ENCODE peak calls at places on chromosomes 4 and X, in five cellular contexts. N is AG04450, Z is upper lobe of right lung, R is pancreas, E is left lung. J is an unnamed sample.

GRCh38 chr4:33411182-33411581 is 2691.0 kb downstream of the PCDH7 start:
- DNase-seq in N (no peak), Z (no peak), R (no peak), E (no peak), J (no peak)

GRCh38 chrX:69216911-69217310 is 51.7 kb upstream of the PJA1 start:
- DNase-seq in N (no peak), Z (peak; percentile 76), R (no peak), E (no peak), J (no peak)

GRCh38 chr4:76420901-76421581 is at the start of gene CCDC158:
- DNase-seq in N (no peak), Z (no peak), R (peak; percentile 53), E (peak; percentile 86), J (peak; percentile 30)

GRCh38 chr4:5357863-5358262 is 306.6 kb downstream of the STK32B start:
- DNase-seq in N (no peak), Z (no peak), R (no peak), E (no peak), J (no peak)

GRCh38 chrX:21193196-21193595 is 181.0 kb upstream of the CNKSR2 start:
- DNase-seq in N (no peak), Z (no peak), R (no peak), E (no peak), J (no peak)

GRCh38 chrX:46326161-46326560 is 219.1 kb downstream of the ZNF674 start:
- DNase-seq in N (no peak), Z (no peak), R (no peak), E (no peak), J (no peak)

GRCh38 chr4:179989975-179990374 is 2253.2 kb upstream of the TENM3 start:
- DNase-seq in N (no peak), Z (no peak), R (no peak), E (no peak), J (peak; percentile 34)

GRCh38 chr4:151415978-151416377 is 7.0 kb downstream of the FHIP1A start:
- DNase-seq in N (no peak), Z (no peak), R (no peak), E (no peak), J (no peak)

GRCh38 chr4:15455290-15455689 is 14.4 kb upstream of the CC2D2A start:
- DNase-seq in N (no peak), Z (no peak), R (no peak), E (no peak), J (no peak)

GRCh38 chr4:78372282-78372988 is 179.1 kb upstream of the ANXA3 start:
- DNase-seq in N (no peak), Z (no peak), R (no peak), E (no peak), J (no peak)

GRCh38 chr4:111639876-111640275 is 505.4 kb upstream of the FAM241A start:
- DNase-seq in N (no peak), Z (no peak), R (no peak), E (no peak), J (no peak)

GRCh38 chrX:81120936-81121351 is 80.8 kb downstream of the HMGN5 start:
- DNase-seq in N (no peak), Z (no peak), R (peak; percentile 26), E (no peak), J (no peak)

GRCh38 chrX:13868481-13869040 is 51.7 kb upstream of the GPM6B start:
- DNase-seq in N (no peak), Z (no peak), R (no peak), E (no peak), J (no peak)

GRCh38 chr4:48796191-48796926 is 16.3 kb upstream of the FRYL start:
- DNase-seq in N (no peak), Z (no peak), R (no peak), E (no peak), J (no peak)

GRCh38 chr4:89829470-89830138 is 7.4 kb downstream of the SNCA start:
- DNase-seq in N (no peak), Z (no peak), R (no peak), E (no peak), J (peak; percentile 32)

GRCh38 chrX:84221181-84221580 is 33.2 kb upstream of the RPS6KA6 start:
- DNase-seq in N (no peak), Z (no peak), R (no peak), E (no peak), J (no peak)

GRCh38 chr4:86367577-86367976 is 7.7 kb upstream of the MAPK10 start:
- DNase-seq in N (no peak), Z (no peak), R (no peak), E (no peak), J (no peak)

GRCh38 chr4:40486534-40486933 is 143.1 kb downstream of the RBM47 start:
- DNase-seq in N (no peak), Z (no peak), R (no peak), E (no peak), J (no peak)

GRCh38 chr4:184019667-184020665 is 114.9 kb downstream of the STOX2 start:
- DNase-seq in N (no peak), Z (no peak), R (no peak), E (no peak), J (no peak)

GRCh38 chrX:48891402-48892288 is 5.9 kb downstream of the TIMM17B start:
- DNase-seq in N (no peak), Z (peak; percentile 91), R (peak; percentile 89), E (peak; percentile 93), J (peak; percentile 77)

GRCh38 chr4:16858275-16858752 is 40.1 kb downstream of the LDB2 start:
- DNase-seq in N (peak; percentile 79), Z (no peak), R (no peak), E (no peak), J (no peak)

GRCh38 chr4:184111433-184111832 is 106.2 kb downstream of the ENPP6 start:
- DNase-seq in N (no peak), Z (no peak), R (no peak), E (no peak), J (no peak)

GRCh38 chrX:30653415-30654131 is at the start of gene GK:
- DNase-seq in N (no peak), Z (no peak), R (no peak), E (peak; percentile 81), J (peak; percentile 24)

GRCh38 chr4:86961605-86962295 is 26.9 kb downstream of the AFF1 start:
- DNase-seq in N (no peak), Z (no peak), R (no peak), E (no peak), J (peak; percentile 63)

GRCh38 chrX:148457279-148457678 is 43.1 kb upstream of the AFF2 start:
- DNase-seq in N (no peak), Z (no peak), R (no peak), E (no peak), J (no peak)

GRCh38 chr4:1471443-1472147 is 65.4 kb upstream of the NKX1-1 start:
- DNase-seq in N (no peak), Z (peak; percentile 57), R (no peak), E (no peak), J (no peak)

GRCh38 chrX:69027181-69028005 is 137.9 kb downstream of the PJA1 start:
- DNase-seq in N (peak; percentile 61), Z (no peak), R (no peak), E (no peak), J (peak; percentile 26)

GRCh38 chr4:87093443-87094123 is 126.8 kb downstream of the KLHL8 start:
- DNase-seq in N (no peak), Z (no peak), R (no peak), E (no peak), J (peak; percentile 65)

DNA sequence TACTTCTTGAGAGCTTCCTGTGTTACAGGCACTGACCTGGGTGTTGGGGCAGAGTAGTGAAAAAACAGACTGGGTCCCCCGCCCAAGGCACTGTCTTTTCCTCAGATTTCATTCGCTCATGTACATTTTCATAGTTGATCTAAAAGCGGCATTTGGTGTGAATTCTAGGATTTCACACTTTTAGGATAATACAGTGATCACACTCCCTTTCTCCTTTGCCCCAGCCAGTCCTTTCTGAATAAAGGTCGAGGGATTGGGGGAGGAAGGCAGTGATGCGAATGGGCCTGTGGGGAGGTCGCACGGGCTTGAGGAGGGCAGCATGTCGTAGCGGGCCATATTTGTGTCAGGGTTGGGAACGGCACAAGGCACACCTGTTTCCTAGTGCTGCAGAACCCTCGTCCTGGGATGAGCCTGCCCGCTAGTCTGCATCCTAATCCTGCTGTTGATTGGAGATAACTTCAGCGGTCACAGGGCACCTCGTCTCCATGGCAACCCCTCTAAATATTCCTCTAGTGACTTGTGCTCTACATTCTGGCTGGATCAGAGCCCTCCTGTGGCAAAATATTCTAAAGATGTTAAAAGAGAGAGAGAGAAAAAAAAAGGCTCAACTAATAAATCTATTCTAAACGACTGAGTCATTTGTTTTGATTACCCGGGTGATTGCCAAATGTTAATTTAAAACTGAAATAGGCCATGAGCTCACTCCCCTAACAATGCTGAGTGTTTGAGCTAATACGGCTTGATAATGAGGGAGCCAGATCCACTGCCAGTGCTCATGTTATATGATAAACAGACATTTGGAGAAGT is 21.8 kb downstream of the FHL1 start:
- DNase-seq in N (peak; percentile 90), Z (no peak), R (no peak), E (no peak), J (no peak)
- TF ChIP-seq CTCF in N (peak; percentile 5), Z (no peak), R (no peak), E (no peak), J (no peak)

GRCh38 chr4:51894246-51894645 is 51.3 kb downstream of the DCUN1D4 start:
- DNase-seq in N (no peak), Z (no peak), R (no peak), E (no peak), J (no peak)
- TF ChIP-seq CTCF in N (no peak), Z (no peak), R (no peak), E (no peak), J (no peak)

DNA sequence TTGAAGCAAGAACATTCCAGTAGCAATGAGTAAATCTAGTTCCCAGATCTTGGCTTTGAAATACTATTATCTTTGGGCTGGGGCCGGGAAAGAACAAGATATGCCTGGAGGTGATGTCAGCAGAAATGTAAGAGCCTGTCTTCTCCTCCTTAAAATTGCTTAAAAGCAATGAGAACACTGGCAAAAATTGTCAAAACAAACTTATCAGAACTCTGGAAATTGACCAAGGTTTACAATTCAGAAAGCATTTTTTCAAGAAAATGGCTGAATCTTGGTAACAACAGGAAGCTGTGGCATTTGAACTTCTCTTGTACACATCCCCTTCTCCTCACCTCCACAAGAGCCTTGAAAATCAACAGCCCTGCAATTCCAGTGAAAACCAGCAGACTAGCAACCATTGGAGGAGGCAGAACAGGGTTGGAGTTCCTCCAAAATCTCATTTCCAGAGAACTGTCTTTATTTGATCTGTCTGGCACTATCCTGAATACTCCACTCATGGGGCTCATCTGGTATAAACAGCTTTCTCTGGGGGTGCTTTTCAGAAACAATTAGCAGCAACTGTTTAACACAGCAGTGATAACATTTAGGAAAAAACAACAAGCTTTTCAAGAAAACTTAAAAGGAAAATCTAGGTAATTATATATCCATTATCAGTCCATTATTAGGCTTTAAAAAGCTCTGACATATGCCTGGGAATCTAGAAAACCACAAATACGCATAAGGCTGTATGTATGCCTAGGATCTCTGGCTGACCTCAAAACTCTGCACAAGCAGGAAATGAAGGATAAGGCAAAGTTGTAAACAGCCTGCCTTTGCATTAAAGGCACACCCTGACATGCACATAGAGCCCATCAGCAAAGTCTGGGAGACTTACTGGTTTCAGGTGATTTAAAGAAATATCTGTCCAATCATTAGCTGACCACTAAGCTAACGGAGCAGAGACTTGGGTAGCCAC is 13.7 kb downstream of the TIMP1 start:
- DNase-seq in N (peak; percentile 37), Z (no peak), R (no peak), E (no peak), J (no peak)
- TF ChIP-seq CTCF in N (no peak), Z (no peak), R (no peak), E (no peak), J (no peak)

DNA sequence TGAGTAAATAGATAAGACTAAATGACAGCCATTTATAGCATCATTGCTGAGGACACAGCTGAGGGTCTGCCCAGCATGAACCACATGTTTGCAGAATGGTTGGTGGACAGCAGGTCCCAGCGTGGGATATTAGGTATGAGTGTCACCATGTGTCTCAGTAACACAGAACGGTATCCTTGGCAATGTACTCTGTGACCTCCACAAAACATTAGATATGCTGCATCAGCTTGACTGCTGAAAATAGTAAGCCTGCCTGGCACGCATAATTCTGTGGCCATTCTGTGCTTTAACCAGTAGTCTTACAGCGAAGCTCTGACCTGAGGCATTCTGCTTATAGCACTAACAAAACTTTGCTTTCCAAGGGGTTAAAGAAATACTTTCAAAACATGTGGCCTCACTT is 32.0 kb downstream of the LIMCH1 start:
- DNase-seq in N (no peak), Z (no peak), R (no peak), E (no peak), J (no peak)
- TF ChIP-seq CTCF in N (no peak), Z (no peak), R (no peak), E (no peak), J (no peak)

J was measured in GM13976.